ENCODE peak calls at places on chromosomes 5 and 9, in eight cellular contexts. X, H, J, G, L, T, W and E are unnamed samples.

GRCh38 chr9:105438136-105438839 is 9.5 kb upstream of the FSD1L start:
- DNase-seq in W (no peak), H (peak), J (no peak), X (no peak), G (no peak), T (no peak), L (no peak), E (no peak)

GRCh38 chr5:115770466-115770865 is 46.0 kb downstream of the CDO1 start:
- DNase-seq in G (no peak), J (peak), T (no peak), H (no peak), W (no peak), X (peak), L (no peak), E (no peak)

GRCh38 chr9:12740845-12741244 is 34.0 kb upstream of the LURAP1L start:
- DNase-seq in L (no peak), H (no peak), X (no peak), T (no peak), G (no peak), J (peak), W (no peak), E (no peak)

GRCh38 chr5:144333336-144333920 is 162.8 kb downstream of the KCTD16 start:
- DNase-seq in J (no peak), G (no peak), T (no peak), X (no peak), H (peak), W (no peak), L (no peak), E (no peak)

GRCh38 chr5:102536323-102536928 is 37.6 kb upstream of the SLCO6A1 start:
- DNase-seq in T (no peak), W (peak), J (peak), L (no peak), G (no peak), X (no peak), H (peak), E (no peak)

GRCh38 chr5:150672237-150672883 is 11.3 kb downstream of the MYOZ3 start:
- DNase-seq in H (no peak), X (peak), T (peak), G (peak), L (no peak), J (peak), W (peak), E (no peak)

GRCh38 chr9:14573319-14573718 is 119.9 kb downstream of the ZDHHC21 start:
- DNase-seq in J (no peak), X (no peak), H (no peak), L (no peak), W (no peak), G (no peak), T (no peak), E (no peak)

GRCh38 chr5:140565024-140565779 is 574 bp downstream of the SLC35A4 start:
- DNase-seq in T (no peak), H (no peak), J (no peak), L (no peak), W (no peak), X (no peak), G (no peak), E (no peak)

GRCh38 chr9:112793213-112793810 is 42.8 kb downstream of the SNX30 start:
- DNase-seq in X (peak), W (peak), G (peak), T (peak), H (peak), J (peak), L (peak), E (peak)

GRCh38 chr5:149865746-149866145 is 78.8 kb downstream of the PDE6A start:
- DNase-seq in X (no peak), W (no peak), T (peak), G (no peak), L (no peak), J (no peak), H (no peak), E (no peak)

DNA sequence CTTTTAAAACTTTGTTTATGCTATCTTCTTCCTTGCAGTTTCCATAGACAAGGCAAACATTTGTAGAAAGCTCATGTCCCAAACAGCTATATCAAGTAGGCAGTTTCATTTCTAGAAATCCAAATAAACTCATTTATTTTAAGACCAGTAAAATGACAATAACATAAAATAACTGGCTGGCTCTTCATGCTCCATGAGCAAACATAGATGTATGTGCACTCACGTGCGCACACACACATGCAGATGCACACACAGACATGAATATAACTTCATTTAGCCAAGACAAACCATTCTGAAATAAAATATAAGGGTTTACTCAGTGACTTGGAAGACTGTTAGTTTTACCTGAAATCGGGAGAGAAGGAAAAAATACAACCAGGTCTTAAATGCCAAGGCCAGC is 176.5 kb upstream of the GAS1 start:
- DNase-seq in T (no peak), X (no peak), J (no peak), H (no peak), G (no peak), L (no peak), W (no peak), E (no peak)
- H3K27ac ChIP-seq in T (no peak), X (no peak), J (no peak), H (no peak), G (no peak), L (no peak), W (no peak), E (no peak)

GRCh38 chr9:68536876-68537490 is 3.7 kb downstream of the TMEM252 start:
- DNase-seq in T (no peak), W (no peak), H (no peak), X (no peak), J (no peak), G (no peak), L (no peak), E (no peak)
- H3K27ac ChIP-seq in T (no peak), W (no peak), H (no peak), X (no peak), J (no peak), G (no peak), L (no peak), E (no peak)

GRCh38 chr9:121945281-121945680 is 147.8 kb downstream of the TTLL11 start:
- DNase-seq in X (no peak), L (no peak), G (no peak), T (no peak), J (no peak), W (no peak), H (no peak), E (no peak)

GRCh38 chr9:121945849-121946248 is 147.3 kb downstream of the TTLL11 start:
- DNase-seq in T (no peak), L (no peak), H (peak), J (no peak), W (no peak), G (no peak), X (no peak), E (no peak)

GRCh38 chr9:121946465-121946864 is 146.6 kb downstream of the TTLL11 start:
- DNase-seq in L (no peak), W (no peak), G (no peak), T (no peak), X (no peak), J (no peak), H (no peak), E (no peak)

GRCh38 chr9:121943463-121943862 is 149.6 kb downstream of the TTLL11 start:
- DNase-seq in H (no peak), W (no peak), X (no peak), T (no peak), L (no peak), J (no peak), G (no peak), E (no peak)

DNA sequence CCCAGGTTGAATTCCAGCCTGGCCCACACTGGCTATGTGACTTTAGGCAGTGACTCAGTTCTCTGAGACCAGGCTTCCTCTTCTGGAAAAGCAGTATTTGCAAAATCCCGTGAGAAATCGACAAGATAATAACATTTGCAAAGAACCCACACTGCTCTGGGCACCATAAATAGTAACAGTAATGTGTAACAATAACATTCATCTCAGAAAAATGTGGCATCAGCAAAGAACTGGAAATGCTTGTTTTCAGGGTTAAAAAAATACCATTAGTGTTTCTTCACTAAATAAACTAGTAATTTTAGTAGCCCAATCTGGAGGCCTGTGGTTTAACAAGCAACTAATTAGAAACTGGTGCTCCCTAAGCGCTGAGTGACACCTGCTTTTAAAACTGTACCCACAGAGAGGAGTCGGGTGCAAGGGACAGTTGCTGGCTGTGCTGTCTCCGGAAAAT is 148.3 kb downstream of the TTLL11 start:
- DNase-seq in H (peak), W (no peak), T (no peak), J (no peak), X (no peak), G (no peak), L (no peak), E (no peak)
- H3K27ac ChIP-seq in H (no peak), W (no peak), T (no peak), J (no peak), X (no peak), G (no peak), L (no peak), E (no peak)

DNA sequence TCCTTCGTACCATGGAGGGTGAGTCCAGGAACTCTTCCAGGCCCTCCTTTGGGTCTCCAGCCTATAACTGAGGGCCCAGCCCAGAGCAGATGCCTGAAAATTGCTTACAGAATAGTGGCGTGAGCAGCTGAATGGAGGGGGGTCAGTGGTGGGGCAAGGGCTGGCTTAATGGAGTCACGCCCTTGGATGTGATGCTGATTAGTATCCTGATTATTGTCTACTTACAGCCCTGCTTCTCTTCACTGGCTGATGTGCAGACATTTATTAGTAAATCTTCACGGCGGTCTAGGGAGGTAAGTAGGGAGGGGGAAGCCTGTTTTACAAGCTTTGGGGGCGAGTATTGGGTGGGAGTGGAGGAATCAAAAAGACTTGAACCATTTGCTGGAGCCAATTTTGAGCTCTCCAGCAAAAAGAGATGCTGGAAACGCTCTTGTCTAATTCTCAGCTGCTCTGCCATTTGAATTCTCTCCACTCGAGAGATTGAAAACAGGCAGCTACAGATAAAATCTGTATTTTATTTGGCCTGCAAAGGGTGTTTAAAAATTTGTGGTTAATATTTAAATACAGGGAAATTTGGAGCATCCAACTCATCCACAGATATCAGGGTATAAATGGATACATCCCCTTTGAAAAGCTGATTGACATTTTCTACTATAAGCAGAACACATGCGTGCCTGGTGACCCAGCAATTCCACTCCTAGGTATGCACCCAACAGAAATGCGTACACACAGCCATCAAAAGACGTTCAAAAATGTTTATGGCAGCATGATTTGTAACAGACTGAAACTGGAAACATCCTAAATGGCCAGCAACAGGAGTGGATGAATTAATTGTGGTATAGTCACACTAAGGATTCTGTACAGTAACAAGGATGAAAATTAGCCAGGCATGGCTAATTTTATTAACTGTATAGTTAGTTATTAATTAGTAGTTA is 19.6 kb upstream of the ALDH1B1 start:
- DNase-seq in L (no peak), G (no peak), W (no peak), X (no peak), T (no peak), J (no peak), H (no peak), E (no peak)
- H3K27ac ChIP-seq in L (no peak), G (no peak), W (no peak), X (no peak), T (no peak), J (no peak), H (no peak), E (no peak)